ENCODE peak calls at places on chromosomes 12 and 14, in seven cellular contexts. X, V, J, Q, Z, L and O are unnamed samples.

GRCh38 chr14:103271189-103271588 is 62.8 kb upstream of the EIF5 start:
- DNase-seq in Z (no peak), J (no peak), Q (no peak), V (no peak), X (no peak), L (no peak), O (no peak)

GRCh38 chr12:22653790-22654189 is 28.8 kb downstream of the ETNK1 start:
- DNase-seq in J (no peak), V (no peak), Z (no peak), X (no peak), L (no peak), Q (no peak), O (no peak)

GRCh38 chr14:38405851-38406630 is 150.1 kb upstream of the CLEC14A start:
- DNase-seq in X (no peak), V (no peak), Z (no peak), J (peak; percentile 66), L (peak; percentile 26), Q (peak; percentile 5), O (no peak)

GRCh38 chr12:3205742-3206519 is 128.8 kb downstream of the TSPAN9 start:
- DNase-seq in X (no peak), Q (no peak), J (peak; percentile 17), L (no peak), V (no peak), Z (no peak), O (no peak)

GRCh38 chr14:104087981-104088850 is 2.7 kb downstream of the ASPG start:
- DNase-seq in Q (peak; percentile 35), X (no peak), J (no peak), V (peak; percentile 72), Z (no peak), L (no peak), O (no peak)

GRCh38 chr12:80445083-80445482 is 1.0 kb downstream of the PTPRQ start:
- DNase-seq in J (peak; percentile 54), X (no peak), Q (no peak), L (peak; percentile 74), V (no peak), Z (no peak), O (no peak)

GRCh38 chr14:86035882-86036281 is 505.9 kb downstream of the FLRT2 start:
- DNase-seq in Z (peak; percentile 3), Q (peak; percentile 18), J (no peak), V (no peak), L (peak; percentile 1), X (peak; percentile 4), O (no peak)

GRCh38 chr12:33752854-33753253 is 269.4 kb upstream of the ALG10 start:
- DNase-seq in Q (no peak), Z (no peak), L (no peak), V (no peak), J (no peak), X (no peak), O (no peak)

GRCh38 chr12:29519585-29520182 is 22.2 kb upstream of the OVCH1 start:
- DNase-seq in V (no peak), X (peak; percentile 28), L (peak; percentile 84), Q (peak; percentile 28), J (peak; percentile 68), Z (peak; percentile 25), O (no peak)

GRCh38 chr12:88782357-88782756 is 202.1 kb upstream of the KITLG start:
- DNase-seq in J (peak; percentile 21), X (no peak), Q (no peak), V (no peak), Z (no peak), L (peak; percentile 2), O (no peak)

GRCh38 chr12:43291516-43291915 is 260.5 kb downstream of the ADAMTS20 start:
- DNase-seq in X (no peak), Z (no peak), L (no peak), Q (no peak), V (no peak), J (peak; percentile 88), O (no peak)

GRCh38 chr14:66649515-66649914 is 141.6 kb downstream of the GPHN start:
- DNase-seq in V (no peak), Q (no peak), X (peak; percentile 9), J (no peak), Z (no peak), L (no peak), O (no peak)

GRCh38 chr12:3242199-3242863 is 165.2 kb downstream of the TSPAN9 start:
- DNase-seq in J (no peak), L (no peak), V (no peak), Q (no peak), Z (no peak), X (no peak), O (no peak)

GRCh38 chr14:90536511-90537191 is 139.8 kb downstream of the CALM1 start:
- DNase-seq in J (no peak), Q (no peak), X (no peak), Z (no peak), V (no peak), L (no peak), O (no peak)

GRCh38 chr14:102213984-102214658 is 74.4 kb downstream of the WDR20 start:
- DNase-seq in L (no peak), V (no peak), Z (no peak), J (no peak), Q (no peak), X (no peak), O (peak; percentile 36)
- TF ChIP-seq CTCF in L (peak; percentile 18), V (no peak), Z (no peak), J (peak; percentile 19), Q (no peak), X (no peak), O (no peak)

DNA sequence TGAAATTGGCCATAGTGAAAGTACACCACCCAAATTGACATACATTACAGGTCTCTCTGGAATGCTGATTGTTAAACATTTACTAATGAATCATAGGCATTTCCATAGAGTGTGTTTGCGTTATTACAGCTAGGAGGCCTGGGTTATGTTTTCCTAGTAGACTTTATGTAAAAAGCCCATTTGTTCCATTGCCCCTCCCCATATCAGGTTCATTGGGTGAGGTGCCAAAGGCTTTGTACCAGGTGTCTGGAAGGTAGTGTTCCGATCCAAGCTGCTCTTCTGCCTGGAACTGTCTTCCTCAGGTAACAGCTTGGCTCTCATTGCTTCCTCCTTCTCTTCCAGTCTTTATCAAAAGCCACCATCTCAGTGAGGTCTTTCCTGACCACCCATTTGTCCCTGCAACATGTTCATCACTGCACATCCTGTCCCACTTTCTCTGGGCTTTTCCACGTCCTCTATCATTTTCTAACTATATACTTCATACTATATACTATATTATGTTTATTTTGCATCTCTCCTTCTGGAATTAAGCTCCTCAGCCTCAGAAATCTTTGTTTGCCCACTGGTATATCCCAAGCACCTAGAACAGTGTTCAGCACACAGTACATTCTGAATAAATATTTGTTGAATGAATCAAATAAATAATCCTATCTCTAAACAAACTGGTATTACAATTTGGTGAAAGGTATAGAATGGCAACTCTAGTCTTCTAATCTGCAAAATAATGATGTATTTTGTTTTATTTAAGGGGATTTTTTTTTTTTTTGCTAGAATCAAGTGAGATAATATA is 252.3 kb downstream of the KTN1 start:
- DNase-seq in Z (no peak), V (no peak), J (peak; percentile 76), X (no peak), Q (no peak), L (no peak), O (no peak)
- TF ChIP-seq CTCF in Z (no peak), V (no peak), J (no peak), X (no peak), Q (no peak), L (no peak), O (no peak)

GRCh38 chr14:63039800-63040380 is 5.4 kb downstream of the KCNH5 start:
- DNase-seq in Z (no peak), Q (peak; percentile 16), V (no peak), L (peak; percentile 73), X (no peak), J (peak; percentile 84), O (no peak)
- TF ChIP-seq CTCF in Z (peak; percentile 29), Q (peak; percentile 62), V (no peak), L (peak; percentile 34), X (peak; percentile 32), J (peak; percentile 47), O (no peak)

GRCh38 chr14:98136420-98136819 is 1135.6 kb downstream of the BCL11B start:
- DNase-seq in Q (no peak), Z (no peak), J (no peak), L (no peak), X (no peak), V (no peak), O (no peak)

GRCh38 chr14:98137626-98138025 is 1134.4 kb downstream of the BCL11B start:
- DNase-seq in X (no peak), V (no peak), J (no peak), Q (no peak), L (no peak), Z (no peak), O (no peak)

GRCh38 chr14:98140862-98141261 is 1131.1 kb downstream of the BCL11B start:
- DNase-seq in L (no peak), J (no peak), X (no peak), V (no peak), Q (no peak), Z (no peak), O (no peak)

GRCh38 chr14:98136019-98136418 is 1136.0 kb downstream of the BCL11B start:
- DNase-seq in Z (no peak), Q (no peak), V (no peak), J (no peak), X (no peak), L (no peak), O (no peak)

GRCh38 chr14:98138666-98139065 is 1133.3 kb downstream of the BCL11B start:
- DNase-seq in V (no peak), Q (peak; percentile 54), J (no peak), X (peak; percentile 9), L (peak; percentile 5), Z (peak; percentile 19), O (no peak)
- TF ChIP-seq CTCF in V (no peak), Q (peak; percentile 79), J (no peak), X (peak; percentile 42), L (no peak), Z (peak; percentile 30), O (peak; percentile 63)

GRCh38 chr12:103840881-103841689 is at the start of gene NT5DC3:
- DNase-seq in V (peak; percentile 94), L (peak; percentile 63), X (peak; percentile 93), Q (peak; percentile 88), Z (peak; percentile 92), J (peak; percentile 74), O (peak; percentile 79)
- TF ChIP-seq CTCF in V (no peak), L (no peak), X (peak; percentile 14), Q (no peak), Z (no peak), J (no peak), O (no peak)

DNA sequence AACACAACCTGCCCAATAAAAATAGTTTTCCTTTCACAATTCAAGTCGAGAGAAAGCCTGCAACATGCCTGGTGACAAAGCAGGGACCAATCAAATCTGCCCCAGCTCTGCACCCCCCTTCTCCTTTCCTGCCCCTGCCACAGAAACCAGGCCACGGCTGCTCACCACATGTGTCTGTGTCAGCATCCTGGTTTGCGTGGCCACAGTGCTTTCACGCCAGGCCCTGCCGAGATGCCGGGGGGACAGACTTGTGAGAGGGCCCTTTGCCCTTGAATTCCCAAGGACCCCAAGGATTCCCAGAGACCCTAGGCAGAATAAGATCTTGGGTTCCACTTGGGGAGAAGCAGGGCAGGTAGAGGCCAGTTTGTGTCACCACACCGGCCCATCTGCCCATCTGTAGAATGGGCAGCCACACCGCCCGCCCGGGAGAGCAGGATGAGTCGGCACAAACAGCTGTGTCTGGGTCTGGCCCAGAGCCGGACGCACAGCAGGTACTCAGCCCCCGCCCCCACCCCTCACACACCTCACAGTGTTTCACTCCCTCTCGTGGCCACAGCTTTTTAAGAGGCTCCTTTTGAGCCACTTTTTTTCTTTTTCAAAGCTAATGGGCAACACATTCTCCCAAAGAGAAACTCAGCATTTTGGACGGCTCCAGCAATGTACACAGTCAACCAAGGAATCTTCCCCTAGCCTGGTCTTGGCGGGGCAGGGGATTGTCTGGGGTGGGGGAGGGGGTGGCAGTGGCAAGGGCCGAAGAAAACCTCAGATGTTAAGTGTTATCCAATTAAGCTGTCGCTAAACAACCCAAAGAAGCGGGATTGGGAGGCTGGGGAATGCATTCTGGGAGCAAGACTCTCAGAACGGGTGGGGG is 41.5 kb downstream of the BCL11B start:
- DNase-seq in V (no peak), Z (no peak), X (no peak), L (no peak), Q (no peak), J (no peak), O (no peak)
- TF ChIP-seq CTCF in V (no peak), Z (no peak), X (no peak), L (no peak), Q (no peak), J (no peak), O (no peak)